ENCODE peak calls at places on chromosomes 16 and 17, in eight cellular contexts. One of them, this sample, is unnamed.

GRCh38 chr17:67754001-67754400 is 36.3 kb downstream of the NOL11 start:
- DNase-seq in NCI-H2171 treated with DMSO at 0.1 percent for 48 hours: no peak
- DNase-seq in ACHN: no peak
- DNase-seq in LoVo: no peak
- DNase-seq in T1000: no peak
- DNase-seq in endodermal cell: no peak
- DNase-seq in iPS-NIHi11: no peak
- DNase-seq in left ventricle myocardium superior: no peak
- DNase-seq in this sample: no peak

GRCh38 chr16:4244254-4244812 is 2.5 kb upstream of the SRL start:
- DNase-seq in NCI-H2171 treated with DMSO at 0.1 percent for 48 hours: peak; percentile 99
- DNase-seq in ACHN: peak; percentile 31
- DNase-seq in LoVo: no peak
- DNase-seq in T1000: no peak
- DNase-seq in endodermal cell: peak; percentile 84
- DNase-seq in iPS-NIHi11: no peak
- DNase-seq in left ventricle myocardium superior: no peak
- DNase-seq in this sample: no peak

GRCh38 chr16:1081734-1082265 is 9.3 kb downstream of the SSTR5 start:
- DNase-seq in NCI-H2171 treated with DMSO at 0.1 percent for 48 hours: no peak
- DNase-seq in ACHN: no peak
- DNase-seq in LoVo: no peak
- DNase-seq in T1000: no peak
- DNase-seq in endodermal cell: no peak
- DNase-seq in iPS-NIHi11: no peak
- DNase-seq in left ventricle myocardium superior: no peak
- DNase-seq in this sample: no peak

GRCh38 chr17:56918916-56919315 is 5.1 kb upstream of the TRIM25 start:
- DNase-seq in NCI-H2171 treated with DMSO at 0.1 percent for 48 hours: no peak
- DNase-seq in ACHN: no peak
- DNase-seq in LoVo: no peak
- DNase-seq in T1000: no peak
- DNase-seq in endodermal cell: no peak
- DNase-seq in iPS-NIHi11: no peak
- DNase-seq in left ventricle myocardium superior: no peak
- DNase-seq in this sample: no peak

GRCh38 chr16:3007059-3007956 is 5.4 kb upstream of the CLDN9 start:
- DNase-seq in NCI-H2171 treated with DMSO at 0.1 percent for 48 hours: no peak
- DNase-seq in ACHN: no peak
- DNase-seq in LoVo: no peak
- DNase-seq in T1000: no peak
- DNase-seq in endodermal cell: peak; percentile 84
- DNase-seq in iPS-NIHi11: no peak
- DNase-seq in left ventricle myocardium superior: no peak
- DNase-seq in this sample: no peak

GRCh38 chr16:71769222-71769621 is 39.4 kb downstream of the AP1G1 start:
- DNase-seq in NCI-H2171 treated with DMSO at 0.1 percent for 48 hours: no peak
- DNase-seq in ACHN: no peak
- DNase-seq in LoVo: no peak
- DNase-seq in T1000: no peak
- DNase-seq in endodermal cell: no peak
- DNase-seq in iPS-NIHi11: no peak
- DNase-seq in left ventricle myocardium superior: no peak
- DNase-seq in this sample: no peak

GRCh38 chr16:24696699-24697098 is 32.8 kb upstream of the TNRC6A start:
- DNase-seq in NCI-H2171 treated with DMSO at 0.1 percent for 48 hours: no peak
- DNase-seq in ACHN: no peak
- DNase-seq in LoVo: no peak
- DNase-seq in T1000: no peak
- DNase-seq in endodermal cell: no peak
- DNase-seq in iPS-NIHi11: no peak
- DNase-seq in left ventricle myocardium superior: no peak
- DNase-seq in this sample: no peak

GRCh38 chr16:24116371-24116770 is 139.8 kb upstream of the CACNG3 start:
- DNase-seq in NCI-H2171 treated with DMSO at 0.1 percent for 48 hours: no peak
- DNase-seq in ACHN: no peak
- DNase-seq in LoVo: no peak
- DNase-seq in T1000: no peak
- DNase-seq in endodermal cell: no peak
- DNase-seq in iPS-NIHi11: no peak
- DNase-seq in left ventricle myocardium superior: no peak
- DNase-seq in this sample: no peak

GRCh38 chr16:81478876-81479496 is 34.4 kb downstream of the CMIP start:
- DNase-seq in NCI-H2171 treated with DMSO at 0.1 percent for 48 hours: no peak
- DNase-seq in ACHN: no peak
- DNase-seq in LoVo: no peak
- DNase-seq in T1000: no peak
- DNase-seq in endodermal cell: no peak
- DNase-seq in iPS-NIHi11: no peak
- DNase-seq in left ventricle myocardium superior: no peak
- DNase-seq in this sample: no peak

GRCh38 chr17:81456798-81457197 is 55.8 kb downstream of the ACTG1 start:
- DNase-seq in NCI-H2171 treated with DMSO at 0.1 percent for 48 hours: no peak
- DNase-seq in ACHN: no peak
- DNase-seq in LoVo: no peak
- DNase-seq in T1000: no peak
- DNase-seq in endodermal cell: no peak
- DNase-seq in iPS-NIHi11: no peak
- DNase-seq in left ventricle myocardium superior: no peak
- DNase-seq in this sample: no peak

GRCh38 chr17:80892900-80893603 is 98.6 kb upstream of the CHMP6 start:
- DNase-seq in NCI-H2171 treated with DMSO at 0.1 percent for 48 hours: peak; percentile 87
- DNase-seq in ACHN: peak; percentile 98
- DNase-seq in LoVo: no peak
- DNase-seq in T1000: peak; percentile 91
- DNase-seq in endodermal cell: no peak
- DNase-seq in iPS-NIHi11: no peak
- DNase-seq in left ventricle myocardium superior: no peak
- DNase-seq in this sample: no peak

GRCh38 chr17:51372345-51373004 is 112.1 kb downstream of the UTP18 start:
- DNase-seq in NCI-H2171 treated with DMSO at 0.1 percent for 48 hours: peak; percentile 90
- DNase-seq in ACHN: peak; percentile 60
- DNase-seq in LoVo: no peak
- DNase-seq in T1000: no peak
- DNase-seq in endodermal cell: peak; percentile 86
- DNase-seq in iPS-NIHi11: peak; percentile 71
- DNase-seq in left ventricle myocardium superior: no peak
- DNase-seq in this sample: no peak

GRCh38 chr16:30641378-30641982 is 9.3 kb upstream of the PRR14 start:
- DNase-seq in NCI-H2171 treated with DMSO at 0.1 percent for 48 hours: no peak
- DNase-seq in ACHN: no peak
- DNase-seq in LoVo: no peak
- DNase-seq in T1000: no peak
- DNase-seq in endodermal cell: no peak
- DNase-seq in iPS-NIHi11: no peak
- DNase-seq in left ventricle myocardium superior: no peak
- DNase-seq in this sample: no peak

GRCh38 chr16:27402964-27403600 is 1.1 kb downstream of the IL21R start:
- DNase-seq in NCI-H2171 treated with DMSO at 0.1 percent for 48 hours: no peak
- DNase-seq in ACHN: no peak
- DNase-seq in LoVo: no peak
- DNase-seq in T1000: no peak
- DNase-seq in endodermal cell: no peak
- DNase-seq in iPS-NIHi11: no peak
- DNase-seq in left ventricle myocardium superior: no peak
- DNase-seq in this sample: no peak

GRCh38 chr17:39846205-39846604 is 17.9 kb downstream of the IKZF3 start:
- DNase-seq in NCI-H2171 treated with DMSO at 0.1 percent for 48 hours: no peak
- DNase-seq in ACHN: no peak
- DNase-seq in LoVo: no peak
- DNase-seq in T1000: no peak
- DNase-seq in endodermal cell: no peak
- DNase-seq in iPS-NIHi11: no peak
- DNase-seq in left ventricle myocardium superior: no peak
- DNase-seq in this sample: no peak

GRCh38 chr17:7208754-7209460 is 10.7 kb downstream of the DLG4 start:
- DNase-seq in NCI-H2171 treated with DMSO at 0.1 percent for 48 hours: no peak
- DNase-seq in ACHN: no peak
- DNase-seq in LoVo: no peak
- DNase-seq in T1000: no peak
- DNase-seq in endodermal cell: no peak
- DNase-seq in iPS-NIHi11: no peak
- DNase-seq in left ventricle myocardium superior: no peak
- DNase-seq in this sample: no peak

GRCh38 chr17:1004769-1005295 is 7.9 kb downstream of the TIMM22 start:
- DNase-seq in NCI-H2171 treated with DMSO at 0.1 percent for 48 hours: no peak
- DNase-seq in ACHN: no peak
- DNase-seq in LoVo: no peak
- DNase-seq in T1000: no peak
- DNase-seq in endodermal cell: no peak
- DNase-seq in iPS-NIHi11: no peak
- DNase-seq in left ventricle myocardium superior: no peak
- DNase-seq in this sample: no peak

GRCh38 chr17:48539177-48539576 is 5.7 kb downstream of the HOXB2 start:
- DNase-seq in NCI-H2171 treated with DMSO at 0.1 percent for 48 hours: no peak
- DNase-seq in ACHN: peak; percentile 73
- DNase-seq in LoVo: no peak
- DNase-seq in T1000: no peak
- DNase-seq in endodermal cell: no peak
- DNase-seq in iPS-NIHi11: no peak
- DNase-seq in left ventricle myocardium superior: no peak
- DNase-seq in this sample: no peak

GRCh38 chr17:66172144-66172543 is 19.8 kb downstream of the CEP112 start:
- DNase-seq in NCI-H2171 treated with DMSO at 0.1 percent for 48 hours: no peak
- DNase-seq in ACHN: no peak
- DNase-seq in LoVo: no peak
- DNase-seq in T1000: no peak
- DNase-seq in endodermal cell: no peak
- DNase-seq in iPS-NIHi11: no peak
- DNase-seq in left ventricle myocardium superior: no peak
- DNase-seq in this sample: no peak

GRCh38 chr16:19085679-19086200 is 18.3 kb downstream of the COQ7 start:
- DNase-seq in NCI-H2171 treated with DMSO at 0.1 percent for 48 hours: no peak
- DNase-seq in ACHN: no peak
- DNase-seq in LoVo: peak; percentile 75
- DNase-seq in T1000: no peak
- DNase-seq in endodermal cell: no peak
- DNase-seq in iPS-NIHi11: no peak
- DNase-seq in left ventricle myocardium superior: no peak
- DNase-seq in this sample: no peak

GRCh38 chr16:84138824-84139627 is 6.0 kb downstream of the HSDL1 start:
- DNase-seq in NCI-H2171 treated with DMSO at 0.1 percent for 48 hours: peak; percentile 37
- DNase-seq in ACHN: no peak
- DNase-seq in LoVo: no peak
- DNase-seq in T1000: no peak
- DNase-seq in endodermal cell: no peak
- DNase-seq in iPS-NIHi11: peak; percentile 56
- DNase-seq in left ventricle myocardium superior: peak; percentile 53
- DNase-seq in this sample: no peak

GRCh38 chr17:72311004-72311403 is 190.2 kb downstream of the SOX9 start:
- DNase-seq in NCI-H2171 treated with DMSO at 0.1 percent for 48 hours: no peak
- DNase-seq in ACHN: no peak
- DNase-seq in LoVo: no peak
- DNase-seq in T1000: no peak
- DNase-seq in endodermal cell: no peak
- DNase-seq in iPS-NIHi11: no peak
- DNase-seq in left ventricle myocardium superior: no peak
- DNase-seq in this sample: no peak

GRCh38 chr17:59825533-59826316 is 67.0 kb downstream of the TUBD1 start:
- DNase-seq in NCI-H2171 treated with DMSO at 0.1 percent for 48 hours: no peak
- DNase-seq in ACHN: no peak
- DNase-seq in LoVo: no peak
- DNase-seq in T1000: no peak
- DNase-seq in endodermal cell: no peak
- DNase-seq in iPS-NIHi11: no peak
- DNase-seq in left ventricle myocardium superior: no peak
- DNase-seq in this sample: no peak

GRCh38 chr17:45149669-45150603 is 1.7 kb downstream of the HEXIM1 start:
- DNase-seq in NCI-H2171 treated with DMSO at 0.1 percent for 48 hours: peak; percentile 51
- DNase-seq in ACHN: peak; percentile 71
- DNase-seq in LoVo: no peak
- DNase-seq in T1000: peak; percentile 21
- DNase-seq in endodermal cell: peak; percentile 81
- DNase-seq in iPS-NIHi11: peak; percentile 14
- DNase-seq in left ventricle myocardium superior: peak; percentile 77
- DNase-seq in this sample: peak; percentile 93

GRCh38 chr17:56313201-56313600 is 159.9 kb downstream of the ANKFN1 start:
- DNase-seq in NCI-H2171 treated with DMSO at 0.1 percent for 48 hours: peak; percentile 72
- DNase-seq in ACHN: no peak
- DNase-seq in LoVo: no peak
- DNase-seq in T1000: no peak
- DNase-seq in endodermal cell: no peak
- DNase-seq in iPS-NIHi11: no peak
- DNase-seq in left ventricle myocardium superior: no peak
- DNase-seq in this sample: no peak

GRCh38 chr17:44039829-44040635 is 25.3 kb upstream of the TMEM101 start:
- DNase-seq in NCI-H2171 treated with DMSO at 0.1 percent for 48 hours: no peak
- DNase-seq in ACHN: no peak
- DNase-seq in LoVo: no peak
- DNase-seq in T1000: no peak
- DNase-seq in endodermal cell: no peak
- DNase-seq in iPS-NIHi11: no peak
- DNase-seq in left ventricle myocardium superior: no peak
- DNase-seq in this sample: peak; percentile 19

GRCh38 chr17:17493986-17494466 is 2.2 kb downstream of the RASD1 start:
- DNase-seq in NCI-H2171 treated with DMSO at 0.1 percent for 48 hours: no peak
- DNase-seq in ACHN: no peak
- DNase-seq in LoVo: no peak
- DNase-seq in T1000: no peak
- DNase-seq in endodermal cell: peak; percentile 50
- DNase-seq in iPS-NIHi11: no peak
- DNase-seq in left ventricle myocardium superior: no peak
- DNase-seq in this sample: no peak

GRCh38 chr16:56281256-56281805 is 90.0 kb downstream of the GNAO1 start:
- DNase-seq in NCI-H2171 treated with DMSO at 0.1 percent for 48 hours: peak; percentile 70
- DNase-seq in ACHN: peak; percentile 21
- DNase-seq in LoVo: no peak
- DNase-seq in T1000: no peak
- DNase-seq in endodermal cell: peak; percentile 91
- DNase-seq in iPS-NIHi11: peak; percentile 80
- DNase-seq in left ventricle myocardium superior: no peak
- DNase-seq in this sample: no peak

GRCh38 chr16:83211711-83212110 is 584.9 kb downstream of the CDH13 start:
- DNase-seq in NCI-H2171 treated with DMSO at 0.1 percent for 48 hours: no peak
- DNase-seq in ACHN: no peak
- DNase-seq in LoVo: no peak
- DNase-seq in T1000: no peak
- DNase-seq in endodermal cell: peak; percentile 58
- DNase-seq in iPS-NIHi11: no peak
- DNase-seq in left ventricle myocardium superior: no peak
- DNase-seq in this sample: no peak

GRCh38 chr16:72501739-72502653 is 330.0 kb upstream of the PMFBP1 start:
- DNase-seq in NCI-H2171 treated with DMSO at 0.1 percent for 48 hours: peak; percentile 77
- DNase-seq in ACHN: peak; percentile 80
- DNase-seq in LoVo: peak; percentile 42
- DNase-seq in T1000: peak; percentile 1
- DNase-seq in endodermal cell: peak; percentile 87
- DNase-seq in iPS-NIHi11: peak; percentile 61
- DNase-seq in left ventricle myocardium superior: peak; percentile 49
- DNase-seq in this sample: no peak

GRCh38 chr16:57669476-57670162 is 1.5 kb downstream of the ADGRG3 start:
- DNase-seq in NCI-H2171 treated with DMSO at 0.1 percent for 48 hours: no peak
- DNase-seq in ACHN: no peak
- DNase-seq in LoVo: no peak
- DNase-seq in T1000: no peak
- DNase-seq in endodermal cell: peak; percentile 42
- DNase-seq in iPS-NIHi11: no peak
- DNase-seq in left ventricle myocardium superior: peak; percentile 9
- DNase-seq in this sample: no peak

GRCh38 chr16:2799205-2799851 is 1.1 kb downstream of the PRSS41 start:
- DNase-seq in NCI-H2171 treated with DMSO at 0.1 percent for 48 hours: no peak
- DNase-seq in ACHN: no peak
- DNase-seq in LoVo: no peak
- DNase-seq in T1000: no peak
- DNase-seq in endodermal cell: peak; percentile 28
- DNase-seq in iPS-NIHi11: no peak
- DNase-seq in left ventricle myocardium superior: no peak
- DNase-seq in this sample: peak; percentile 74

GRCh38 chr16:27317738-27318398 is 4.1 kb downstream of the IL4R start:
- DNase-seq in NCI-H2171 treated with DMSO at 0.1 percent for 48 hours: no peak
- DNase-seq in ACHN: no peak
- DNase-seq in LoVo: no peak
- DNase-seq in T1000: no peak
- DNase-seq in endodermal cell: no peak
- DNase-seq in iPS-NIHi11: no peak
- DNase-seq in left ventricle myocardium superior: no peak
- DNase-seq in this sample: peak; percentile 10

GRCh38 chr17:64662774-64663367 is 764 bp upstream of the SMURF2 start:
- DNase-seq in NCI-H2171 treated with DMSO at 0.1 percent for 48 hours: peak; percentile 88
- DNase-seq in ACHN: no peak
- DNase-seq in LoVo: no peak
- DNase-seq in T1000: no peak
- DNase-seq in endodermal cell: no peak
- DNase-seq in iPS-NIHi11: no peak
- DNase-seq in left ventricle myocardium superior: no peak
- DNase-seq in this sample: no peak